ENCODE peak calls at places on chromosome 3, in four cellular contexts. One of them, this sample, is unnamed.

GRCh38 chr3:1195922-1196321 is 103.1 kb downstream of the CNTN6 start:
- DNase-seq in IMR-90: peak
- DNase-seq in stomach: no peak
- DNase-seq in body of pancreas: no peak
- DNase-seq in this sample: no peak

GRCh38 chr3:135329479-135329878 is 534.4 kb downstream of the EPHB1 start:
- DNase-seq in IMR-90: no peak
- DNase-seq in stomach: no peak
- DNase-seq in body of pancreas: peak
- DNase-seq in this sample: no peak

GRCh38 chr3:71514621-71515020 is 68.9 kb downstream of the FOXP1 start:
- DNase-seq in IMR-90: peak
- DNase-seq in stomach: no peak
- DNase-seq in body of pancreas: no peak
- DNase-seq in this sample: no peak

GRCh38 chr3:123818921-123819429 is 65.2 kb downstream of the MYLK start:
- DNase-seq in IMR-90: peak
- DNase-seq in stomach: no peak
- DNase-seq in body of pancreas: no peak
- DNase-seq in this sample: no peak

GRCh38 chr3:123300572-123300971 is 98.8 kb downstream of the SEC22A start:
- DNase-seq in IMR-90: no peak
- DNase-seq in stomach: no peak
- DNase-seq in body of pancreas: no peak
- DNase-seq in this sample: no peak

GRCh38 chr3:128369106-128369708 is 97.5 kb downstream of the DNAJB8 start:
- DNase-seq in IMR-90: no peak
- DNase-seq in stomach: no peak
- DNase-seq in body of pancreas: no peak
- DNase-seq in this sample: no peak

GRCh38 chr3:80230954-80231353 is 463.2 kb upstream of the ROBO1 start:
- DNase-seq in IMR-90: no peak
- DNase-seq in stomach: no peak
- DNase-seq in body of pancreas: no peak
- DNase-seq in this sample: no peak

GRCh38 chr3:138051946-138052802 is 42.2 kb downstream of the CLDN18 start:
- DNase-seq in IMR-90: peak
- DNase-seq in stomach: peak
- DNase-seq in body of pancreas: peak
- DNase-seq in this sample: no peak

GRCh38 chr3:197295871-197296270 is 2.5 kb downstream of the DLG1 start:
- DNase-seq in IMR-90: no peak
- DNase-seq in stomach: no peak
- DNase-seq in body of pancreas: no peak
- DNase-seq in this sample: no peak

GRCh38 chr3:173983353-173983752 is 585.8 kb downstream of the NLGN1 start:
- DNase-seq in IMR-90: peak
- DNase-seq in stomach: no peak
- DNase-seq in body of pancreas: no peak
- DNase-seq in this sample: no peak

GRCh38 chr3:157914882-157915281 is 191.3 kb downstream of the SHOX2 start:
- DNase-seq in IMR-90: no peak
- DNase-seq in stomach: no peak
- DNase-seq in body of pancreas: no peak
- DNase-seq in this sample: no peak

GRCh38 chr3:52527732-52528595 is 5.7 kb downstream of the NT5DC2 start:
- DNase-seq in IMR-90: no peak
- DNase-seq in stomach: no peak
- DNase-seq in body of pancreas: peak
- DNase-seq in this sample: peak

GRCh38 chr3:125143538-125143937 is 69.0 kb downstream of the SLC12A8 start:
- DNase-seq in IMR-90: no peak
- DNase-seq in stomach: no peak
- DNase-seq in body of pancreas: no peak
- DNase-seq in this sample: no peak

GRCh38 chr3:126351771-126352475 is 5.3 kb downstream of the KLF15 start:
- DNase-seq in IMR-90: no peak
- DNase-seq in stomach: no peak
- DNase-seq in body of pancreas: peak
- DNase-seq in this sample: peak

GRCh38 chr3:86865506-86865905 is 125.4 kb downstream of the VGLL3 start:
- DNase-seq in IMR-90: peak
- DNase-seq in stomach: no peak
- DNase-seq in body of pancreas: no peak
- DNase-seq in this sample: no peak

GRCh38 chr3:37986479-37987314 is 3.9 kb upstream of the VILL start:
- DNase-seq in IMR-90: no peak
- DNase-seq in stomach: peak
- DNase-seq in body of pancreas: peak
- DNase-seq in this sample: peak

GRCh38 chr3:132870596-132870995 is 148.4 kb upstream of the NPHP3 start:
- DNase-seq in IMR-90: no peak
- DNase-seq in stomach: no peak
- DNase-seq in body of pancreas: no peak
- DNase-seq in this sample: no peak

GRCh38 chr3:150216041-150216811 is 191.9 kb upstream of the TSC22D2 start:
- DNase-seq in IMR-90: peak
- DNase-seq in stomach: no peak
- DNase-seq in body of pancreas: no peak
- DNase-seq in this sample: peak

GRCh38 chr3:149388001-149388435 is 10.6 kb upstream of the TM4SF1 start:
- DNase-seq in IMR-90: peak
- DNase-seq in stomach: no peak
- DNase-seq in body of pancreas: no peak
- DNase-seq in this sample: no peak

GRCh38 chr3:186492594-186492993 is 51.6 kb downstream of the CRYGS start:
- DNase-seq in IMR-90: no peak
- DNase-seq in stomach: no peak
- DNase-seq in body of pancreas: peak
- DNase-seq in this sample: no peak

GRCh38 chr3:181851063-181851462 is 139.3 kb downstream of the SOX2 start:
- DNase-seq in IMR-90: no peak
- DNase-seq in stomach: no peak
- DNase-seq in body of pancreas: no peak
- DNase-seq in this sample: no peak

GRCh38 chr3:138803006-138803653 is 31.6 kb downstream of the PIK3CB start:
- DNase-seq in IMR-90: peak
- DNase-seq in stomach: no peak
- DNase-seq in body of pancreas: no peak
- DNase-seq in this sample: no peak

GRCh38 chr3:16112910-16113504 is 61.5 kb upstream of the GALNT15 start:
- DNase-seq in IMR-90: peak
- DNase-seq in stomach: no peak
- DNase-seq in body of pancreas: no peak
- DNase-seq in this sample: no peak

GRCh38 chr3:140247775-140248174 is 312.8 kb downstream of the CLSTN2 start:
- DNase-seq in IMR-90: no peak
- DNase-seq in stomach: no peak
- DNase-seq in body of pancreas: no peak
- DNase-seq in this sample: no peak

GRCh38 chr3:18420584-18420983 is 4.6 kb downstream of the SATB1 start:
- DNase-seq in IMR-90: no peak
- DNase-seq in stomach: no peak
- DNase-seq in body of pancreas: no peak
- DNase-seq in this sample: no peak

GRCh38 chr3:127464642-127465041 is 125.9 kb downstream of the TPRA1 start:
- DNase-seq in IMR-90: no peak
- DNase-seq in stomach: peak
- DNase-seq in body of pancreas: no peak
- DNase-seq in this sample: peak

GRCh38 chr3:123448503-123449091 is at the start of gene ADCY5:
- DNase-seq in IMR-90: no peak
- DNase-seq in stomach: no peak
- DNase-seq in body of pancreas: peak
- DNase-seq in this sample: peak

GRCh38 chr3:172512363-172512762 is 10.9 kb downstream of the TNFSF10 start:
- DNase-seq in IMR-90: no peak
- DNase-seq in stomach: peak
- DNase-seq in body of pancreas: no peak
- DNase-seq in this sample: peak

GRCh38 chr3:43423142-43423541 is 136.8 kb downstream of the SNRK start:
- DNase-seq in IMR-90: peak
- DNase-seq in stomach: peak
- DNase-seq in body of pancreas: peak
- DNase-seq in this sample: no peak

GRCh38 chr3:179615458-179616173 is 11.0 kb downstream of the NDUFB5 start:
- DNase-seq in IMR-90: peak
- DNase-seq in stomach: no peak
- DNase-seq in body of pancreas: no peak
- DNase-seq in this sample: no peak

GRCh38 chr3:13069495-13069894 is 3.7 kb downstream of the IQSEC1 start:
- DNase-seq in IMR-90: no peak
- DNase-seq in stomach: no peak
- DNase-seq in body of pancreas: no peak
- DNase-seq in this sample: no peak

GRCh38 chr3:102745881-102746280 is 311.1 kb downstream of the ZPLD1 start:
- DNase-seq in IMR-90: no peak
- DNase-seq in stomach: no peak
- DNase-seq in body of pancreas: no peak
- DNase-seq in this sample: no peak

GRCh38 chr3:111152506-111152905 is 80.9 kb downstream of the NECTIN3 start:
- DNase-seq in IMR-90: peak
- DNase-seq in stomach: no peak
- DNase-seq in body of pancreas: no peak
- DNase-seq in this sample: no peak

GRCh38 chr3:69012111-69012835 is 1.2 kb downstream of the EOGT start:
- DNase-seq in IMR-90: peak
- DNase-seq in stomach: no peak
- DNase-seq in body of pancreas: peak
- DNase-seq in this sample: peak

GRCh38 chr3:116444819-116445290 is 432 bp downstream of the LSAMP start:
- DNase-seq in IMR-90: no peak
- DNase-seq in stomach: no peak
- DNase-seq in body of pancreas: no peak
- DNase-seq in this sample: no peak

GRCh38 chr3:11509175-11510000 is 134.3 kb downstream of the VGLL4 start:
- DNase-seq in IMR-90: peak
- DNase-seq in stomach: peak
- DNase-seq in body of pancreas: peak
- DNase-seq in this sample: peak

GRCh38 chr3:121595765-121596406 is 2.7 kb downstream of the FBXO40 start:
- DNase-seq in IMR-90: no peak
- DNase-seq in stomach: no peak
- DNase-seq in body of pancreas: no peak
- DNase-seq in this sample: no peak

GRCh38 chr3:120350431-120350941 is 1.3 kb upstream of the LRRC58 start:
- DNase-seq in IMR-90: peak
- DNase-seq in stomach: no peak
- DNase-seq in body of pancreas: peak
- DNase-seq in this sample: no peak
- H3K4me3 ChIP-seq in IMR-90: no peak
- H3K4me3 ChIP-seq in stomach: peak
- H3K4me3 ChIP-seq in body of pancreas: no peak
- H3K4me3 ChIP-seq in this sample: no peak

GRCh38 chr3:143769663-143770062 is 78.6 kb downstream of the SLC9A9 start:
- DNase-seq in IMR-90: peak
- DNase-seq in stomach: no peak
- DNase-seq in body of pancreas: no peak
- DNase-seq in this sample: no peak

GRCh38 chr3:143764840-143765239 is 83.4 kb downstream of the SLC9A9 start:
- DNase-seq in IMR-90: no peak
- DNase-seq in stomach: no peak
- DNase-seq in body of pancreas: no peak
- DNase-seq in this sample: no peak

GRCh38 chr3:143757691-143758090 is 90.6 kb downstream of the SLC9A9 start:
- DNase-seq in IMR-90: no peak
- DNase-seq in stomach: no peak
- DNase-seq in body of pancreas: no peak
- DNase-seq in this sample: no peak

GRCh38 chr3:143763568-143764162 is 84.6 kb downstream of the SLC9A9 start:
- DNase-seq in IMR-90: peak
- DNase-seq in stomach: no peak
- DNase-seq in body of pancreas: no peak
- DNase-seq in this sample: no peak
- TF ChIP-seq CTCF in IMR-90: peak
- TF ChIP-seq CTCF in stomach: no peak
- TF ChIP-seq CTCF in body of pancreas: no peak
- TF ChIP-seq CTCF in this sample: no peak

GRCh38 chr3:31486865-31487533 is 45.7 kb upstream of the STT3B start:
- DNase-seq in IMR-90: no peak
- DNase-seq in stomach: no peak
- DNase-seq in body of pancreas: no peak
- DNase-seq in this sample: no peak
- H3K4me3 ChIP-seq in IMR-90: no peak
- H3K4me3 ChIP-seq in stomach: no peak
- H3K4me3 ChIP-seq in body of pancreas: no peak
- H3K4me3 ChIP-seq in this sample: no peak

DNA sequence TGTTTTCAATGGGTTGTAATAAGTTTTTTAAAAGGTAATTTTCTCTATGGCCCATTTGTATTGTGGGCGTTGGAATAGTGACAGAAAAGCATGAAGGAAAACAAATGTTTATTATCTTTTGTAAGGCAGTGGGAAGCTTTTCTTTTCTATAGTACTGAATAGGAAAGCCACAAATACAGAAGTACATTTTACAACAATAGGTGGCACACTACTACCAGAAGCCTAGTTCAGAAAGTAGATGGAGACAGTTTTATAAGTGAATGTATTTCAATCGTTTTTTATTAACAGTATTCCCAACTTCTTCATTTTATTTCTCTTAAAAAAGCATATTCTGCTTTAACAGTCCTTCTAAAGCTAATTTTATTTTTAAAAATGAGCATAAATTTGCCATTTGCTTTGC is 296.7 kb downstream of the PTPRG start:
- DNase-seq in IMR-90: peak
- DNase-seq in stomach: no peak
- DNase-seq in body of pancreas: no peak
- DNase-seq in this sample: no peak
- TF ChIP-seq CTCF in IMR-90: peak
- TF ChIP-seq CTCF in stomach: no peak
- TF ChIP-seq CTCF in body of pancreas: peak
- TF ChIP-seq CTCF in this sample: no peak

This sample was measured in mucosa of descending colon.